ENCODE peak calls at places on chromosomes 7 and 10, in ten cellular contexts. One of them, this sample, is unnamed.

GRCh38 chr7:132685301-132685700 is 109.0 kb upstream of the PLXNA4 start:
- DNase-seq in K562: no peak
- DNase-seq in AG09309: no peak
- DNase-seq in endothelial cell of umbilical vein: no peak
- DNase-seq in A673: no peak
- DNase-seq in brain microvascular endothelial cell: no peak
- DNase-seq in HCT116: no peak
- DNase-seq in prostate gland: no peak
- DNase-seq in colonic mucosa: no peak
- DNase-seq in neural crest cell: no peak
- DNase-seq in this sample: no peak

GRCh38 chr10:108783897-108784296 is 1139.4 kb downstream of the XPNPEP1 start:
- DNase-seq in neural crest cell: peak; percentile 3
- DNase-seq in K562: peak; percentile 6
- DNase-seq in HCT116: peak; percentile 39
- DNase-seq in endothelial cell of umbilical vein: no peak
- DNase-seq in colonic mucosa: peak; percentile 22
- DNase-seq in brain microvascular endothelial cell: peak; percentile 0
- DNase-seq in A673: peak; percentile 82
- DNase-seq in prostate gland: peak; percentile 14
- DNase-seq in AG09309: no peak
- DNase-seq in this sample: peak; percentile 77

GRCh38 chr10:101071266-101071884 is 9.6 kb downstream of the KAZALD1 start:
- DNase-seq in K562: no peak
- DNase-seq in brain microvascular endothelial cell: no peak
- DNase-seq in prostate gland: no peak
- DNase-seq in HCT116: no peak
- DNase-seq in neural crest cell: no peak
- DNase-seq in endothelial cell of umbilical vein: no peak
- DNase-seq in colonic mucosa: no peak
- DNase-seq in AG09309: no peak
- DNase-seq in A673: no peak
- DNase-seq in this sample: peak; percentile 100

GRCh38 chr10:62354941-62355340 is 19.2 kb upstream of the ZNF365 start:
- DNase-seq in K562: no peak
- DNase-seq in brain microvascular endothelial cell: no peak
- DNase-seq in neural crest cell: no peak
- DNase-seq in prostate gland: no peak
- DNase-seq in HCT116: no peak
- DNase-seq in endothelial cell of umbilical vein: no peak
- DNase-seq in colonic mucosa: no peak
- DNase-seq in A673: no peak
- DNase-seq in AG09309: peak; percentile 48
- DNase-seq in this sample: no peak

GRCh38 chr7:43108255-43109011 is 4.0 kb upstream of the HECW1 start:
- DNase-seq in brain microvascular endothelial cell: peak; percentile 75
- DNase-seq in A673: peak; percentile 78
- DNase-seq in HCT116: peak; percentile 44
- DNase-seq in prostate gland: peak; percentile 46
- DNase-seq in AG09309: no peak
- DNase-seq in K562: peak; percentile 74
- DNase-seq in endothelial cell of umbilical vein: peak; percentile 58
- DNase-seq in neural crest cell: peak; percentile 83
- DNase-seq in colonic mucosa: peak; percentile 67
- DNase-seq in this sample: peak; percentile 55

GRCh38 chr7:105132335-105132734 is 118.3 kb downstream of the KMT2E start:
- DNase-seq in HCT116: no peak
- DNase-seq in prostate gland: no peak
- DNase-seq in A673: no peak
- DNase-seq in neural crest cell: no peak
- DNase-seq in colonic mucosa: no peak
- DNase-seq in AG09309: no peak
- DNase-seq in K562: no peak
- DNase-seq in brain microvascular endothelial cell: no peak
- DNase-seq in endothelial cell of umbilical vein: no peak
- DNase-seq in this sample: no peak

GRCh38 chr10:93357680-93358079 is 124.5 kb downstream of the MYOF start:
- DNase-seq in AG09309: no peak
- DNase-seq in endothelial cell of umbilical vein: peak; percentile 51
- DNase-seq in HCT116: no peak
- DNase-seq in neural crest cell: no peak
- DNase-seq in K562: peak; percentile 24
- DNase-seq in brain microvascular endothelial cell: no peak
- DNase-seq in prostate gland: no peak
- DNase-seq in A673: peak; percentile 75
- DNase-seq in colonic mucosa: no peak
- DNase-seq in this sample: peak; percentile 66

GRCh38 chr10:4650572-4650971 is 175.4 kb upstream of the AKR1E2 start:
- DNase-seq in AG09309: peak; percentile 53
- DNase-seq in neural crest cell: no peak
- DNase-seq in colonic mucosa: no peak
- DNase-seq in K562: peak; percentile 5
- DNase-seq in prostate gland: no peak
- DNase-seq in endothelial cell of umbilical vein: no peak
- DNase-seq in HCT116: no peak
- DNase-seq in A673: no peak
- DNase-seq in brain microvascular endothelial cell: peak; percentile 27
- DNase-seq in this sample: no peak

GRCh38 chr10:84267503-84268126 is 22.8 kb downstream of the RGR start:
- DNase-seq in AG09309: peak; percentile 11
- DNase-seq in HCT116: peak; percentile 60
- DNase-seq in colonic mucosa: peak; percentile 77
- DNase-seq in endothelial cell of umbilical vein: peak; percentile 67
- DNase-seq in brain microvascular endothelial cell: peak; percentile 56
- DNase-seq in neural crest cell: peak; percentile 42
- DNase-seq in prostate gland: no peak
- DNase-seq in A673: peak; percentile 63
- DNase-seq in K562: peak; percentile 60
- DNase-seq in this sample: peak; percentile 38

GRCh38 chr10:75294866-75295692 is 59.3 kb upstream of the COMTD1 start:
- DNase-seq in HCT116: peak; percentile 64
- DNase-seq in K562: peak; percentile 78
- DNase-seq in neural crest cell: peak; percentile 69
- DNase-seq in prostate gland: peak; percentile 94
- DNase-seq in brain microvascular endothelial cell: peak; percentile 88
- DNase-seq in AG09309: peak; percentile 10
- DNase-seq in colonic mucosa: peak; percentile 74
- DNase-seq in A673: peak; percentile 67
- DNase-seq in endothelial cell of umbilical vein: peak; percentile 75
- DNase-seq in this sample: peak; percentile 75

GRCh38 chr7:102434039-102434481 is 685 bp downstream of the ORAI2 start:
- DNase-seq in HCT116: no peak
- DNase-seq in colonic mucosa: no peak
- DNase-seq in K562: no peak
- DNase-seq in prostate gland: no peak
- DNase-seq in brain microvascular endothelial cell: no peak
- DNase-seq in AG09309: no peak
- DNase-seq in neural crest cell: no peak
- DNase-seq in A673: no peak
- DNase-seq in endothelial cell of umbilical vein: no peak
- DNase-seq in this sample: no peak

GRCh38 chr7:80661729-80662128 is 23.3 kb downstream of the CD36 start:
- DNase-seq in A673: peak; percentile 14
- DNase-seq in prostate gland: no peak
- DNase-seq in colonic mucosa: no peak
- DNase-seq in brain microvascular endothelial cell: no peak
- DNase-seq in AG09309: no peak
- DNase-seq in neural crest cell: no peak
- DNase-seq in endothelial cell of umbilical vein: no peak
- DNase-seq in K562: no peak
- DNase-seq in HCT116: no peak
- DNase-seq in this sample: peak; percentile 36
- TF ChIP-seq CTCF in A673: peak; percentile 51
- TF ChIP-seq CTCF in prostate gland: no peak
- TF ChIP-seq CTCF in colonic mucosa: no peak
- TF ChIP-seq CTCF in brain microvascular endothelial cell: peak; percentile 45
- TF ChIP-seq CTCF in AG09309: no peak
- TF ChIP-seq CTCF in neural crest cell: peak; percentile 29
- TF ChIP-seq CTCF in endothelial cell of umbilical vein: no peak
- TF ChIP-seq CTCF in K562: no peak
- TF ChIP-seq CTCF in HCT116: peak; percentile 27
- TF ChIP-seq CTCF in this sample: peak; percentile 33

GRCh38 chr7:35286422-35286821 is 32.5 kb upstream of the TBX20 start:
- DNase-seq in endothelial cell of umbilical vein: no peak
- DNase-seq in prostate gland: no peak
- DNase-seq in colonic mucosa: no peak
- DNase-seq in brain microvascular endothelial cell: peak; percentile 15
- DNase-seq in neural crest cell: no peak
- DNase-seq in AG09309: no peak
- DNase-seq in HCT116: no peak
- DNase-seq in K562: no peak
- DNase-seq in A673: no peak
- DNase-seq in this sample: no peak
- TF ChIP-seq CTCF in endothelial cell of umbilical vein: no peak
- TF ChIP-seq CTCF in prostate gland: no peak
- TF ChIP-seq CTCF in colonic mucosa: no peak
- TF ChIP-seq CTCF in brain microvascular endothelial cell: no peak
- TF ChIP-seq CTCF in neural crest cell: no peak
- TF ChIP-seq CTCF in AG09309: no peak
- TF ChIP-seq CTCF in HCT116: no peak
- TF ChIP-seq CTCF in K562: no peak
- TF ChIP-seq CTCF in A673: no peak
- TF ChIP-seq CTCF in this sample: no peak

GRCh38 chr7:128123291-128124037 is 92.2 kb upstream of the LRRC4 start:
- DNase-seq in endothelial cell of umbilical vein: no peak
- DNase-seq in neural crest cell: no peak
- DNase-seq in AG09309: no peak
- DNase-seq in colonic mucosa: no peak
- DNase-seq in A673: no peak
- DNase-seq in prostate gland: no peak
- DNase-seq in brain microvascular endothelial cell: no peak
- DNase-seq in K562: no peak
- DNase-seq in HCT116: no peak
- DNase-seq in this sample: peak; percentile 54
- TF ChIP-seq CTCF in endothelial cell of umbilical vein: no peak
- TF ChIP-seq CTCF in neural crest cell: no peak
- TF ChIP-seq CTCF in AG09309: no peak
- TF ChIP-seq CTCF in colonic mucosa: no peak
- TF ChIP-seq CTCF in A673: no peak
- TF ChIP-seq CTCF in prostate gland: no peak
- TF ChIP-seq CTCF in brain microvascular endothelial cell: no peak
- TF ChIP-seq CTCF in K562: no peak
- TF ChIP-seq CTCF in HCT116: no peak
- TF ChIP-seq CTCF in this sample: no peak

DNA sequence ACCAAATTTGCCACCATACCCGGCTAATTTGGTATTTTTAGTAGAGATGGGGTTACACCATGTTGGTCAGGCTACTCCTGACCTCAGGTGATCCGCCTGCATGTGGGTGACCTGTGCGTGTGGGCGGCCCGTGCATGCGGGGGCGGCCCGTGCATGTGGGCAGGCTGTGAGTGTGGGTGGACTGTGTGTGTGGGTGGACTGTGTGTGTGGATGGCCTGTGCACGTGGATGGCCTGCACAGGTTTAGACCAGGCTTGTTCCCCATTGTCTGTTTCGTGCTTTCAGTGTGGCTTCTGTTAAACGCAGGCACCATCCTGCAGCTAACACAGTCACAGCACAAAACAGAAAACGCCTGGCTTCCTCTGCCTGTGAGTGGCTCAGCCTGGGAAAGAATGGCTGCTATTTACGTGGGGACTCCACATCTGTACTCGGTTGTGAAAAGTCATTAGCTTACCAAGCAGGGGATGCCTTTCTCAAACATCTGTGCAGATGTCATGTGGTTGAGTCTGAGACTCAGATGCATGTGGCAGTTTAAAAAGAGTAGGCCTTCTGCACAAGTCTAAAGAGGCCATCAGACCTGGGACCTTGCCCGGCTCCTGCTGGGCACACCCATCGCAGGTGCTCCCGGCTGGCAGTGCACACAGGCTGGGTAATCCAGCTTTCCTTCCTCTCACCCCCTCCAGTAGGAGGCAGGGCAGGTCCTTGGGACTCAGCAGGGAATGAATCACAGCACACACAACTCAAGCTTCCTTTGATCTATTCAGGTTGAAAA is 91.6 kb downstream of the COBL start:
- DNase-seq in HCT116: peak; percentile 45
- DNase-seq in AG09309: no peak
- DNase-seq in brain microvascular endothelial cell: no peak
- DNase-seq in neural crest cell: no peak
- DNase-seq in K562: peak; percentile 20
- DNase-seq in prostate gland: peak; percentile 50
- DNase-seq in endothelial cell of umbilical vein: no peak
- DNase-seq in A673: no peak
- DNase-seq in colonic mucosa: peak; percentile 88
- DNase-seq in this sample: no peak
- TF ChIP-seq CTCF in HCT116: peak; percentile 78
- TF ChIP-seq CTCF in AG09309: no peak
- TF ChIP-seq CTCF in brain microvascular endothelial cell: peak; percentile 32
- TF ChIP-seq CTCF in neural crest cell: no peak
- TF ChIP-seq CTCF in K562: peak; percentile 36
- TF ChIP-seq CTCF in prostate gland: peak; percentile 56
- TF ChIP-seq CTCF in endothelial cell of umbilical vein: no peak
- TF ChIP-seq CTCF in A673: no peak
- TF ChIP-seq CTCF in colonic mucosa: peak; percentile 53
- TF ChIP-seq CTCF in this sample: no peak

This sample was measured in NB4.